ENCODE peak calls at places on chromosomes 12 and 14, in seven cellular contexts. M is MCF 10A, A is neural crest cell, H is psoas muscle, L is heart left ventricle, V is GM23338, F is GM10248. B is an unnamed sample.

GRCh38 chr12:52035926-52036325 is 15.3 kb upstream of the NR4A1 start:
- DNase-seq in A (no peak), F (no peak), M (no peak), L (no peak), V (no peak), H (no peak), B (no peak)

GRCh38 chr12:88339966-88340365 is 197.9 kb downstream of the TMTC3 start:
- DNase-seq in A (no peak), L (no peak), H (no peak), F (no peak), V (no peak), M (peak; percentile 45), B (no peak)

GRCh38 chr12:123891011-123891410 is 81.6 kb downstream of the CCDC92 start:
- DNase-seq in A (no peak), F (no peak), V (no peak), M (no peak), H (no peak), L (no peak), B (no peak)

GRCh38 chr12:45730842-45731336 is 1.4 kb downstream of the ARID2 start:
- DNase-seq in F (no peak), V (no peak), A (no peak), H (no peak), M (peak; percentile 36), L (no peak), B (no peak)

GRCh38 chr12:49763006-49763591 is 21.7 kb downstream of the TMBIM6 start:
- DNase-seq in L (peak; percentile 86), A (peak; percentile 77), H (peak; percentile 85), V (peak; percentile 90), F (peak; percentile 78), M (peak; percentile 57), B (peak; percentile 51)

GRCh38 chr14:44720707-44721106 is 213.6 kb upstream of the FSCB start:
- DNase-seq in F (no peak), H (no peak), M (no peak), V (no peak), A (no peak), L (no peak), B (no peak)

GRCh38 chr12:70275045-70275444 is 31.8 kb downstream of the CNOT2 start:
- DNase-seq in L (no peak), M (no peak), H (no peak), V (no peak), F (no peak), A (no peak), B (no peak)

GRCh38 chr12:93104535-93104934 is 175.4 kb upstream of the EEA1 start:
- DNase-seq in L (no peak), H (no peak), V (no peak), A (no peak), F (no peak), M (no peak), B (no peak)

GRCh38 chr12:76878045-76878898 is 547 bp downstream of the CSRP2 start:
- DNase-seq in F (peak; percentile 41), V (peak; percentile 90), L (no peak), M (peak; percentile 43), H (peak; percentile 47), A (peak; percentile 34), B (peak; percentile 48)

GRCh38 chr12:60394680-60395079 is 798.9 kb downstream of the SLC16A7 start:
- DNase-seq in H (no peak), F (no peak), L (no peak), A (no peak), V (no peak), M (peak; percentile 68), B (no peak)

GRCh38 chr14:71289536-71289935 is 382.3 kb downstream of the PCNX1 start:
- DNase-seq in V (no peak), M (no peak), A (no peak), F (peak; percentile 21), H (no peak), L (no peak), B (no peak)

GRCh38 chr12:87200289-87200979 is 828.8 kb downstream of the C12orf50 start:
- DNase-seq in H (no peak), M (no peak), V (no peak), F (no peak), A (no peak), L (no peak), B (no peak)

GRCh38 chr12:70796989-70797388 is 123.5 kb downstream of the PTPRR start:
- DNase-seq in L (no peak), M (no peak), H (no peak), F (no peak), A (no peak), V (no peak), B (no peak)

GRCh38 chr14:22399776-22400175 is 189.2 kb downstream of the DAD1 start:
- DNase-seq in M (no peak), V (no peak), A (no peak), L (no peak), F (no peak), H (no peak), B (no peak)

GRCh38 chr14:69328317-69328716 is 68.4 kb downstream of the GALNT16 start:
- DNase-seq in F (no peak), A (no peak), H (no peak), V (no peak), L (no peak), M (no peak), B (no peak)

GRCh38 chr12:108633081-108633533 is 587 bp downstream of the SELPLG start:
- DNase-seq in F (no peak), M (no peak), H (no peak), A (no peak), L (no peak), V (no peak), B (no peak)

GRCh38 chr12:4858385-4858784 is 51.3 kb upstream of the KCNA1 start:
- DNase-seq in A (peak; percentile 8), M (no peak), H (no peak), L (no peak), V (peak; percentile 65), F (no peak), B (peak; percentile 50)

GRCh38 chr12:13947237-13947945 is 34.0 kb downstream of the GRIN2B start:
- DNase-seq in F (no peak), M (peak; percentile 11), H (no peak), V (no peak), L (no peak), A (no peak), B (no peak)

GRCh38 chr12:47312794-47313426 is 233.2 kb upstream of the AMIGO2 start:
- DNase-seq in A (no peak), V (no peak), H (no peak), F (peak; percentile 57), M (no peak), L (no peak), B (no peak)

DNA sequence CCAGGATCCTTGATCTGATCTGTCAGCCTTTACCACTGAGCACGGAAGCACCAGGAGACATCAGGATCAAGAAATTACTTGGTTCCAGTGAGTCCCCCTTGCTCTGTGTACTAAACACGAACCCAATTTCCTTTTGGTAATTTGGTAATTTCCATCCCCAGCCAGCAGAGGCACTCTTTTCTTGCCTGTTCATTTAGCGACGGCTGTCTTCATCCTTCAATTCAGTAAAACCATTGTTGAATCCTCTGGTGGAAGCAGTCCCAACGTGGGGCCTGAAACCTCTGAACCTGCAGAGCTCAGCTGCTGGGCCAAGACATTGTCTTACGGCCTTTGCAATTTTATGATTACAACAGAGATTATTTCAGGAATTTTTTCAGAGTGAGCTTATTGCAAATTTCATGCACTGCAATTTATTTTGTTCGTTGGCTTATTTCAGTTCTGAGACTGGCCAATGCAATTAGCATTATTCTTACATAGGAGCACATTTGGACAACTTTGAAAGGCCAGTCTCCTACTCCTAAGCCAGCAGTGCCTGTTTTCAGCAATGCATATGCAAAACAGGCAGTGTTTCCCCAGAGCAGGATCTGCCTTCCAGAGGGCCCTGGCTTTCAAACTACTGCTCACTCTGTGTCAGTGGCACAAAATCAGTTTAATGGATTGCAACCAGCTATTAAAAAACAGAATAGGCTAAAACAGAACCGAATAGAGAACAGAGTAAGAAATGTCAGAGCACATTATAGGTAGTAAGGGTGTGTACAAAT is 372.9 kb upstream of the TMEM132C start:
- DNase-seq in M (no peak), H (no peak), F (no peak), V (peak; percentile 54), A (no peak), L (no peak), B (no peak)
- TF ChIP-seq CTCF in M (no peak), H (no peak), F (no peak), V (peak; percentile 60), A (peak; percentile 64), L (peak; percentile 22), B (peak; percentile 50)

GRCh38 chr12:20625531-20625930 is 69.6 kb upstream of the SLCO1C1 start:
- DNase-seq in L (no peak), M (no peak), V (no peak), F (no peak), A (no peak), H (no peak), B (no peak)

GRCh38 chr12:20628388-20628787 is 66.7 kb upstream of the SLCO1C1 start:
- DNase-seq in F (no peak), H (no peak), V (peak; percentile 32), L (no peak), M (no peak), A (no peak), B (no peak)

GRCh38 chr12:20628999-20629398 is 66.1 kb upstream of the SLCO1C1 start:
- DNase-seq in F (no peak), A (no peak), M (no peak), H (no peak), V (no peak), L (no peak), B (no peak)

GRCh38 chr12:20627001-20627588 is 68.0 kb upstream of the SLCO1C1 start:
- DNase-seq in F (no peak), L (no peak), H (no peak), A (no peak), V (no peak), M (no peak), B (no peak)

GRCh38 chr12:20624718-20625117 is 70.4 kb upstream of the SLCO1C1 start:
- DNase-seq in H (no peak), F (no peak), V (peak; percentile 82), A (peak; percentile 16), L (no peak), M (peak; percentile 53), B (no peak)
- TF ChIP-seq CTCF in H (peak; percentile 8), F (no peak), V (peak; percentile 65), A (peak; percentile 55), L (peak; percentile 30), M (peak; percentile 29), B (peak; percentile 57)

DNA sequence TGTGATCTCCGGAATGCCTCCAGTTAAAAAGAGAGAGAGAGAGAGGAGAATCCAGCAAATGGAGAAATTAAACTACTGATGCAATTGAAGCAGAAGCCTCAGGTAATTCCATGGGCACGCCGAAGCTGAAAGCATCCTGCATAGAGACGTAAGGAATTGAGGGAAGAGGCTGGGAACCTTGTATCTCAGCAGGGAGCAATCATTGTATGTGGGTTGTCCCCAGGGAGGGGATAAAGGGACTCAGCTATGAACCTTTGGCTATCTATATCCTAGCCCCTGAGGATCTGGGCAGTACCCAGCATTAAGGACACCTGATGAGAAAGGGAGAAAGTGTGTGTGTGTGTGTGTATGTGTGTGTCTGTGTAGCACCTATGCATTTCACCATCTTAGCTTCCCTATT is 95.8 kb upstream of the ATXN7L3B start:
- DNase-seq in F (no peak), H (no peak), V (peak; percentile 58), L (no peak), M (no peak), A (no peak), B (no peak)
- TF ChIP-seq CTCF in F (no peak), H (no peak), V (no peak), L (no peak), M (no peak), A (no peak), B (no peak)

DNA sequence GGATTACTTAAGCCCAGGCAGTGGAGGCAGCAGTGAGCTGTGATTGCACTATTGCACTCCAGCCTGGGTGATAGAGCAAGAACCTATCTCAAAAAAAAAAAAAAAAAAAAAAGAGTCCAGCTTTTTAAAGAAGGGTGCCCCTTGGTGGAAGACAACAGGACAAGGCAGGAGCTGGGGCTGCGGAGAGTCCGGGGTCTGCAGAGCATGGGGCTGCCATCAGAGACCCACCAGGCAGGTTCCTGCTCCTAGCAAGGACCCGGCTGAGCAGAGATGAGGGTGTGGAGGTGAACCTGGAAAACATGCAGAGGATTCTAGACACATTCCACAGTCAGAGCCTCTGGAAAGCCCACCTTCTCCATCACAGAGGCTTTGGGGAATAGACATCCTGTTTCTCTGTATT is 21.0 kb upstream of the CIPC start:
- DNase-seq in A (no peak), M (no peak), F (no peak), L (no peak), H (no peak), V (no peak), B (no peak)
- TF ChIP-seq CTCF in A (no peak), M (no peak), F (no peak), L (no peak), H (no peak), V (no peak), B (no peak)

B was measured in progenitor cell of endocrine pancreas.